ENCODE peak calls at places on chromosomes 13 and 19, in nine cellular contexts. One of them, this sample, is unnamed.

GRCh38 chr19:1825909-1826556 is 14.0 kb upstream of the ATP8B3 start:
- DNase-seq in CD4-positive, CD25-positive, alpha-beta regulatory T cell: peak
- DNase-seq in stimulated activated CD4-positive, alpha-beta T cell treated with anti-CD3 and anti-CD28 coated beads, Interleukin-15, amount 100 ng/mL, for 24 hours: peak
- DNase-seq in activated CD8-positive, alpha-beta memory T cell treated with anti-CD3 and anti-CD28 coated beads for 4 hours: peak
- DNase-seq in M059J: peak
- DNase-seq in activated CD4-positive, alpha-beta T cell treated with anti-CD3 and anti-CD28 coated beads, Interleukin-2, amount 50 U/mL, for 24 hours: peak
- DNase-seq in foreskin fibroblast: peak
- DNase-seq in posterior vena cava: peak
- DNase-seq in globus pallidus: peak
- DNase-seq in this sample: peak

GRCh38 chr13:52428295-52428694 is 22.1 kb downstream of the VPS36 start:
- DNase-seq in CD4-positive, CD25-positive, alpha-beta regulatory T cell: no peak
- DNase-seq in stimulated activated CD4-positive, alpha-beta T cell treated with anti-CD3 and anti-CD28 coated beads, Interleukin-15, amount 100 ng/mL, for 24 hours: no peak
- DNase-seq in activated CD8-positive, alpha-beta memory T cell treated with anti-CD3 and anti-CD28 coated beads for 4 hours: no peak
- DNase-seq in M059J: peak
- DNase-seq in activated CD4-positive, alpha-beta T cell treated with anti-CD3 and anti-CD28 coated beads, Interleukin-2, amount 50 U/mL, for 24 hours: no peak
- DNase-seq in foreskin fibroblast: no peak
- DNase-seq in posterior vena cava: no peak
- DNase-seq in globus pallidus: no peak
- DNase-seq in this sample: no peak

GRCh38 chr19:5097331-5097930 is 128.5 kb downstream of the KDM4B start:
- DNase-seq in CD4-positive, CD25-positive, alpha-beta regulatory T cell: no peak
- DNase-seq in stimulated activated CD4-positive, alpha-beta T cell treated with anti-CD3 and anti-CD28 coated beads, Interleukin-15, amount 100 ng/mL, for 24 hours: no peak
- DNase-seq in activated CD8-positive, alpha-beta memory T cell treated with anti-CD3 and anti-CD28 coated beads for 4 hours: no peak
- DNase-seq in M059J: no peak
- DNase-seq in activated CD4-positive, alpha-beta T cell treated with anti-CD3 and anti-CD28 coated beads, Interleukin-2, amount 50 U/mL, for 24 hours: no peak
- DNase-seq in foreskin fibroblast: no peak
- DNase-seq in posterior vena cava: no peak
- DNase-seq in globus pallidus: no peak
- DNase-seq in this sample: no peak

GRCh38 chr19:39971380-39971841 is 446 bp downstream of the PSMC4 start:
- DNase-seq in CD4-positive, CD25-positive, alpha-beta regulatory T cell: no peak
- DNase-seq in stimulated activated CD4-positive, alpha-beta T cell treated with anti-CD3 and anti-CD28 coated beads, Interleukin-15, amount 100 ng/mL, for 24 hours: peak
- DNase-seq in activated CD8-positive, alpha-beta memory T cell treated with anti-CD3 and anti-CD28 coated beads for 4 hours: no peak
- DNase-seq in M059J: peak
- DNase-seq in activated CD4-positive, alpha-beta T cell treated with anti-CD3 and anti-CD28 coated beads, Interleukin-2, amount 50 U/mL, for 24 hours: no peak
- DNase-seq in foreskin fibroblast: no peak
- DNase-seq in posterior vena cava: peak
- DNase-seq in globus pallidus: no peak
- DNase-seq in this sample: no peak

GRCh38 chr19:17448190-17448967 is at the start of gene TMEM221:
- DNase-seq in CD4-positive, CD25-positive, alpha-beta regulatory T cell: peak
- DNase-seq in stimulated activated CD4-positive, alpha-beta T cell treated with anti-CD3 and anti-CD28 coated beads, Interleukin-15, amount 100 ng/mL, for 24 hours: peak
- DNase-seq in activated CD8-positive, alpha-beta memory T cell treated with anti-CD3 and anti-CD28 coated beads for 4 hours: no peak
- DNase-seq in M059J: peak
- DNase-seq in activated CD4-positive, alpha-beta T cell treated with anti-CD3 and anti-CD28 coated beads, Interleukin-2, amount 50 U/mL, for 24 hours: no peak
- DNase-seq in foreskin fibroblast: no peak
- DNase-seq in posterior vena cava: peak
- DNase-seq in globus pallidus: no peak
- DNase-seq in this sample: no peak

GRCh38 chr13:77009011-77009410 is 17.1 kb downstream of the CLN5 start:
- DNase-seq in CD4-positive, CD25-positive, alpha-beta regulatory T cell: no peak
- DNase-seq in stimulated activated CD4-positive, alpha-beta T cell treated with anti-CD3 and anti-CD28 coated beads, Interleukin-15, amount 100 ng/mL, for 24 hours: peak
- DNase-seq in activated CD8-positive, alpha-beta memory T cell treated with anti-CD3 and anti-CD28 coated beads for 4 hours: no peak
- DNase-seq in M059J: no peak
- DNase-seq in activated CD4-positive, alpha-beta T cell treated with anti-CD3 and anti-CD28 coated beads, Interleukin-2, amount 50 U/mL, for 24 hours: no peak
- DNase-seq in foreskin fibroblast: no peak
- DNase-seq in posterior vena cava: no peak
- DNase-seq in globus pallidus: no peak
- DNase-seq in this sample: no peak

GRCh38 chr13:19573072-19573716 is 11.9 kb upstream of the TPTE2 start:
- DNase-seq in CD4-positive, CD25-positive, alpha-beta regulatory T cell: no peak
- DNase-seq in stimulated activated CD4-positive, alpha-beta T cell treated with anti-CD3 and anti-CD28 coated beads, Interleukin-15, amount 100 ng/mL, for 24 hours: no peak
- DNase-seq in activated CD8-positive, alpha-beta memory T cell treated with anti-CD3 and anti-CD28 coated beads for 4 hours: no peak
- DNase-seq in M059J: no peak
- DNase-seq in activated CD4-positive, alpha-beta T cell treated with anti-CD3 and anti-CD28 coated beads, Interleukin-2, amount 50 U/mL, for 24 hours: no peak
- DNase-seq in foreskin fibroblast: no peak
- DNase-seq in posterior vena cava: peak
- DNase-seq in globus pallidus: no peak
- DNase-seq in this sample: no peak

GRCh38 chr13:19864018-19864338 is 529 bp upstream of the ZMYM5 start:
- DNase-seq in CD4-positive, CD25-positive, alpha-beta regulatory T cell: no peak
- DNase-seq in stimulated activated CD4-positive, alpha-beta T cell treated with anti-CD3 and anti-CD28 coated beads, Interleukin-15, amount 100 ng/mL, for 24 hours: peak
- DNase-seq in activated CD8-positive, alpha-beta memory T cell treated with anti-CD3 and anti-CD28 coated beads for 4 hours: peak
- DNase-seq in M059J: peak
- DNase-seq in activated CD4-positive, alpha-beta T cell treated with anti-CD3 and anti-CD28 coated beads, Interleukin-2, amount 50 U/mL, for 24 hours: peak
- DNase-seq in foreskin fibroblast: peak
- DNase-seq in posterior vena cava: peak
- DNase-seq in globus pallidus: no peak
- DNase-seq in this sample: peak

GRCh38 chr13:49183672-49184315 is 36.3 kb upstream of the MLNR start:
- DNase-seq in CD4-positive, CD25-positive, alpha-beta regulatory T cell: no peak
- DNase-seq in stimulated activated CD4-positive, alpha-beta T cell treated with anti-CD3 and anti-CD28 coated beads, Interleukin-15, amount 100 ng/mL, for 24 hours: no peak
- DNase-seq in activated CD8-positive, alpha-beta memory T cell treated with anti-CD3 and anti-CD28 coated beads for 4 hours: no peak
- DNase-seq in M059J: no peak
- DNase-seq in activated CD4-positive, alpha-beta T cell treated with anti-CD3 and anti-CD28 coated beads, Interleukin-2, amount 50 U/mL, for 24 hours: no peak
- DNase-seq in foreskin fibroblast: peak
- DNase-seq in posterior vena cava: no peak
- DNase-seq in globus pallidus: no peak
- DNase-seq in this sample: no peak

GRCh38 chr19:34985249-34986022 is 14.7 kb upstream of the GRAMD1A start:
- DNase-seq in CD4-positive, CD25-positive, alpha-beta regulatory T cell: no peak
- DNase-seq in stimulated activated CD4-positive, alpha-beta T cell treated with anti-CD3 and anti-CD28 coated beads, Interleukin-15, amount 100 ng/mL, for 24 hours: peak
- DNase-seq in activated CD8-positive, alpha-beta memory T cell treated with anti-CD3 and anti-CD28 coated beads for 4 hours: no peak
- DNase-seq in M059J: no peak
- DNase-seq in activated CD4-positive, alpha-beta T cell treated with anti-CD3 and anti-CD28 coated beads, Interleukin-2, amount 50 U/mL, for 24 hours: no peak
- DNase-seq in foreskin fibroblast: peak
- DNase-seq in posterior vena cava: no peak
- DNase-seq in globus pallidus: no peak
- DNase-seq in this sample: peak

GRCh38 chr19:18939922-18940775 is 868 bp downstream of the HOMER3 start:
- DNase-seq in CD4-positive, CD25-positive, alpha-beta regulatory T cell: no peak
- DNase-seq in stimulated activated CD4-positive, alpha-beta T cell treated with anti-CD3 and anti-CD28 coated beads, Interleukin-15, amount 100 ng/mL, for 24 hours: peak
- DNase-seq in activated CD8-positive, alpha-beta memory T cell treated with anti-CD3 and anti-CD28 coated beads for 4 hours: no peak
- DNase-seq in M059J: peak
- DNase-seq in activated CD4-positive, alpha-beta T cell treated with anti-CD3 and anti-CD28 coated beads, Interleukin-2, amount 50 U/mL, for 24 hours: no peak
- DNase-seq in foreskin fibroblast: peak
- DNase-seq in posterior vena cava: peak
- DNase-seq in globus pallidus: peak
- DNase-seq in this sample: peak

GRCh38 chr19:49357186-49357585 is 5.0 kb downstream of the TEAD2 start:
- DNase-seq in CD4-positive, CD25-positive, alpha-beta regulatory T cell: no peak
- DNase-seq in stimulated activated CD4-positive, alpha-beta T cell treated with anti-CD3 and anti-CD28 coated beads, Interleukin-15, amount 100 ng/mL, for 24 hours: no peak
- DNase-seq in activated CD8-positive, alpha-beta memory T cell treated with anti-CD3 and anti-CD28 coated beads for 4 hours: no peak
- DNase-seq in M059J: no peak
- DNase-seq in activated CD4-positive, alpha-beta T cell treated with anti-CD3 and anti-CD28 coated beads, Interleukin-2, amount 50 U/mL, for 24 hours: no peak
- DNase-seq in foreskin fibroblast: no peak
- DNase-seq in posterior vena cava: no peak
- DNase-seq in globus pallidus: no peak
- DNase-seq in this sample: no peak

GRCh38 chr13:30796833-30797601 is 61.7 kb downstream of the ALOX5AP start:
- DNase-seq in CD4-positive, CD25-positive, alpha-beta regulatory T cell: no peak
- DNase-seq in stimulated activated CD4-positive, alpha-beta T cell treated with anti-CD3 and anti-CD28 coated beads, Interleukin-15, amount 100 ng/mL, for 24 hours: peak
- DNase-seq in activated CD8-positive, alpha-beta memory T cell treated with anti-CD3 and anti-CD28 coated beads for 4 hours: no peak
- DNase-seq in M059J: no peak
- DNase-seq in activated CD4-positive, alpha-beta T cell treated with anti-CD3 and anti-CD28 coated beads, Interleukin-2, amount 50 U/mL, for 24 hours: no peak
- DNase-seq in foreskin fibroblast: no peak
- DNase-seq in posterior vena cava: no peak
- DNase-seq in globus pallidus: no peak
- DNase-seq in this sample: no peak

GRCh38 chr13:98157188-98157587 is 14.3 kb downstream of the FARP1 start:
- DNase-seq in CD4-positive, CD25-positive, alpha-beta regulatory T cell: no peak
- DNase-seq in stimulated activated CD4-positive, alpha-beta T cell treated with anti-CD3 and anti-CD28 coated beads, Interleukin-15, amount 100 ng/mL, for 24 hours: no peak
- DNase-seq in activated CD8-positive, alpha-beta memory T cell treated with anti-CD3 and anti-CD28 coated beads for 4 hours: no peak
- DNase-seq in M059J: no peak
- DNase-seq in activated CD4-positive, alpha-beta T cell treated with anti-CD3 and anti-CD28 coated beads, Interleukin-2, amount 50 U/mL, for 24 hours: no peak
- DNase-seq in foreskin fibroblast: no peak
- DNase-seq in posterior vena cava: no peak
- DNase-seq in globus pallidus: no peak
- DNase-seq in this sample: no peak

GRCh38 chr13:42478531-42479156 is 95.3 kb upstream of the TNFSF11 start:
- DNase-seq in CD4-positive, CD25-positive, alpha-beta regulatory T cell: peak
- DNase-seq in stimulated activated CD4-positive, alpha-beta T cell treated with anti-CD3 and anti-CD28 coated beads, Interleukin-15, amount 100 ng/mL, for 24 hours: no peak
- DNase-seq in activated CD8-positive, alpha-beta memory T cell treated with anti-CD3 and anti-CD28 coated beads for 4 hours: no peak
- DNase-seq in M059J: peak
- DNase-seq in activated CD4-positive, alpha-beta T cell treated with anti-CD3 and anti-CD28 coated beads, Interleukin-2, amount 50 U/mL, for 24 hours: no peak
- DNase-seq in foreskin fibroblast: no peak
- DNase-seq in posterior vena cava: no peak
- DNase-seq in globus pallidus: no peak
- DNase-seq in this sample: no peak

GRCh38 chr13:63696055-63696454 is 2280.4 kb upstream of the PCDH20 start:
- DNase-seq in CD4-positive, CD25-positive, alpha-beta regulatory T cell: no peak
- DNase-seq in stimulated activated CD4-positive, alpha-beta T cell treated with anti-CD3 and anti-CD28 coated beads, Interleukin-15, amount 100 ng/mL, for 24 hours: no peak
- DNase-seq in activated CD8-positive, alpha-beta memory T cell treated with anti-CD3 and anti-CD28 coated beads for 4 hours: no peak
- DNase-seq in M059J: no peak
- DNase-seq in activated CD4-positive, alpha-beta T cell treated with anti-CD3 and anti-CD28 coated beads, Interleukin-2, amount 50 U/mL, for 24 hours: no peak
- DNase-seq in foreskin fibroblast: peak
- DNase-seq in posterior vena cava: no peak
- DNase-seq in globus pallidus: no peak
- DNase-seq in this sample: no peak

GRCh38 chr13:112635323-112635722 is 47.4 kb upstream of the TUBGCP3 start:
- DNase-seq in CD4-positive, CD25-positive, alpha-beta regulatory T cell: no peak
- DNase-seq in stimulated activated CD4-positive, alpha-beta T cell treated with anti-CD3 and anti-CD28 coated beads, Interleukin-15, amount 100 ng/mL, for 24 hours: no peak
- DNase-seq in activated CD8-positive, alpha-beta memory T cell treated with anti-CD3 and anti-CD28 coated beads for 4 hours: no peak
- DNase-seq in M059J: no peak
- DNase-seq in activated CD4-positive, alpha-beta T cell treated with anti-CD3 and anti-CD28 coated beads, Interleukin-2, amount 50 U/mL, for 24 hours: no peak
- DNase-seq in foreskin fibroblast: no peak
- DNase-seq in posterior vena cava: no peak
- DNase-seq in globus pallidus: no peak
- DNase-seq in this sample: no peak

GRCh38 chr19:16969127-16969526 is 57.5 kb downstream of the CPAMD8 start:
- DNase-seq in CD4-positive, CD25-positive, alpha-beta regulatory T cell: no peak
- DNase-seq in stimulated activated CD4-positive, alpha-beta T cell treated with anti-CD3 and anti-CD28 coated beads, Interleukin-15, amount 100 ng/mL, for 24 hours: no peak
- DNase-seq in activated CD8-positive, alpha-beta memory T cell treated with anti-CD3 and anti-CD28 coated beads for 4 hours: no peak
- DNase-seq in M059J: no peak
- DNase-seq in activated CD4-positive, alpha-beta T cell treated with anti-CD3 and anti-CD28 coated beads, Interleukin-2, amount 50 U/mL, for 24 hours: no peak
- DNase-seq in foreskin fibroblast: no peak
- DNase-seq in posterior vena cava: peak
- DNase-seq in globus pallidus: no peak
- DNase-seq in this sample: no peak

GRCh38 chr19:38213911-38214625 is 10.0 kb downstream of the DPF1 start:
- DNase-seq in CD4-positive, CD25-positive, alpha-beta regulatory T cell: peak
- DNase-seq in stimulated activated CD4-positive, alpha-beta T cell treated with anti-CD3 and anti-CD28 coated beads, Interleukin-15, amount 100 ng/mL, for 24 hours: peak
- DNase-seq in activated CD8-positive, alpha-beta memory T cell treated with anti-CD3 and anti-CD28 coated beads for 4 hours: peak
- DNase-seq in M059J: peak
- DNase-seq in activated CD4-positive, alpha-beta T cell treated with anti-CD3 and anti-CD28 coated beads, Interleukin-2, amount 50 U/mL, for 24 hours: no peak
- DNase-seq in foreskin fibroblast: peak
- DNase-seq in posterior vena cava: no peak
- DNase-seq in globus pallidus: no peak
- DNase-seq in this sample: peak

GRCh38 chr19:19074172-19074905 is 10.5 kb downstream of the SLC25A42 start:
- DNase-seq in CD4-positive, CD25-positive, alpha-beta regulatory T cell: no peak
- DNase-seq in stimulated activated CD4-positive, alpha-beta T cell treated with anti-CD3 and anti-CD28 coated beads, Interleukin-15, amount 100 ng/mL, for 24 hours: no peak
- DNase-seq in activated CD8-positive, alpha-beta memory T cell treated with anti-CD3 and anti-CD28 coated beads for 4 hours: no peak
- DNase-seq in M059J: no peak
- DNase-seq in activated CD4-positive, alpha-beta T cell treated with anti-CD3 and anti-CD28 coated beads, Interleukin-2, amount 50 U/mL, for 24 hours: no peak
- DNase-seq in foreskin fibroblast: no peak
- DNase-seq in posterior vena cava: no peak
- DNase-seq in globus pallidus: no peak
- DNase-seq in this sample: no peak

GRCh38 chr19:44570984-44571684 is 41.7 kb upstream of the CEACAM20 start:
- DNase-seq in CD4-positive, CD25-positive, alpha-beta regulatory T cell: peak
- DNase-seq in stimulated activated CD4-positive, alpha-beta T cell treated with anti-CD3 and anti-CD28 coated beads, Interleukin-15, amount 100 ng/mL, for 24 hours: peak
- DNase-seq in activated CD8-positive, alpha-beta memory T cell treated with anti-CD3 and anti-CD28 coated beads for 4 hours: no peak
- DNase-seq in M059J: peak
- DNase-seq in activated CD4-positive, alpha-beta T cell treated with anti-CD3 and anti-CD28 coated beads, Interleukin-2, amount 50 U/mL, for 24 hours: no peak
- DNase-seq in foreskin fibroblast: peak
- DNase-seq in posterior vena cava: no peak
- DNase-seq in globus pallidus: peak
- DNase-seq in this sample: peak

GRCh38 chr19:14369399-14370168 is 11.7 kb upstream of the ADGRE5 start:
- DNase-seq in CD4-positive, CD25-positive, alpha-beta regulatory T cell: peak
- DNase-seq in stimulated activated CD4-positive, alpha-beta T cell treated with anti-CD3 and anti-CD28 coated beads, Interleukin-15, amount 100 ng/mL, for 24 hours: peak
- DNase-seq in activated CD8-positive, alpha-beta memory T cell treated with anti-CD3 and anti-CD28 coated beads for 4 hours: peak
- DNase-seq in M059J: peak
- DNase-seq in activated CD4-positive, alpha-beta T cell treated with anti-CD3 and anti-CD28 coated beads, Interleukin-2, amount 50 U/mL, for 24 hours: peak
- DNase-seq in foreskin fibroblast: no peak
- DNase-seq in posterior vena cava: no peak
- DNase-seq in globus pallidus: no peak
- DNase-seq in this sample: no peak

GRCh38 chr19:23440791-23441190 is 45.5 kb upstream of the ZNF91 start:
- DNase-seq in CD4-positive, CD25-positive, alpha-beta regulatory T cell: no peak
- DNase-seq in stimulated activated CD4-positive, alpha-beta T cell treated with anti-CD3 and anti-CD28 coated beads, Interleukin-15, amount 100 ng/mL, for 24 hours: peak
- DNase-seq in activated CD8-positive, alpha-beta memory T cell treated with anti-CD3 and anti-CD28 coated beads for 4 hours: no peak
- DNase-seq in M059J: no peak
- DNase-seq in activated CD4-positive, alpha-beta T cell treated with anti-CD3 and anti-CD28 coated beads, Interleukin-2, amount 50 U/mL, for 24 hours: no peak
- DNase-seq in foreskin fibroblast: no peak
- DNase-seq in posterior vena cava: no peak
- DNase-seq in globus pallidus: no peak
- DNase-seq in this sample: no peak

GRCh38 chr19:45095496-45096413 is 2.8 kb downstream of the PPP1R37 start:
- DNase-seq in CD4-positive, CD25-positive, alpha-beta regulatory T cell: no peak
- DNase-seq in stimulated activated CD4-positive, alpha-beta T cell treated with anti-CD3 and anti-CD28 coated beads, Interleukin-15, amount 100 ng/mL, for 24 hours: no peak
- DNase-seq in activated CD8-positive, alpha-beta memory T cell treated with anti-CD3 and anti-CD28 coated beads for 4 hours: no peak
- DNase-seq in M059J: no peak
- DNase-seq in activated CD4-positive, alpha-beta T cell treated with anti-CD3 and anti-CD28 coated beads, Interleukin-2, amount 50 U/mL, for 24 hours: no peak
- DNase-seq in foreskin fibroblast: no peak
- DNase-seq in posterior vena cava: no peak
- DNase-seq in globus pallidus: no peak
- DNase-seq in this sample: no peak

GRCh38 chr13:90427322-90428272 is 919.9 kb upstream of the MIR17HG start:
- DNase-seq in CD4-positive, CD25-positive, alpha-beta regulatory T cell: no peak
- DNase-seq in stimulated activated CD4-positive, alpha-beta T cell treated with anti-CD3 and anti-CD28 coated beads, Interleukin-15, amount 100 ng/mL, for 24 hours: no peak
- DNase-seq in activated CD8-positive, alpha-beta memory T cell treated with anti-CD3 and anti-CD28 coated beads for 4 hours: no peak
- DNase-seq in M059J: no peak
- DNase-seq in activated CD4-positive, alpha-beta T cell treated with anti-CD3 and anti-CD28 coated beads, Interleukin-2, amount 50 U/mL, for 24 hours: no peak
- DNase-seq in foreskin fibroblast: no peak
- DNase-seq in posterior vena cava: no peak
- DNase-seq in globus pallidus: no peak
- DNase-seq in this sample: no peak

GRCh38 chr13:50893211-50893852 is 16.3 kb upstream of the RNASEH2B start:
- DNase-seq in CD4-positive, CD25-positive, alpha-beta regulatory T cell: peak
- DNase-seq in stimulated activated CD4-positive, alpha-beta T cell treated with anti-CD3 and anti-CD28 coated beads, Interleukin-15, amount 100 ng/mL, for 24 hours: peak
- DNase-seq in activated CD8-positive, alpha-beta memory T cell treated with anti-CD3 and anti-CD28 coated beads for 4 hours: no peak
- DNase-seq in M059J: peak
- DNase-seq in activated CD4-positive, alpha-beta T cell treated with anti-CD3 and anti-CD28 coated beads, Interleukin-2, amount 50 U/mL, for 24 hours: no peak
- DNase-seq in foreskin fibroblast: no peak
- DNase-seq in posterior vena cava: no peak
- DNase-seq in globus pallidus: no peak
- DNase-seq in this sample: no peak

GRCh38 chr13:20446900-20447299 is 78.8 kb downstream of the CRYL1 start:
- DNase-seq in CD4-positive, CD25-positive, alpha-beta regulatory T cell: no peak
- DNase-seq in stimulated activated CD4-positive, alpha-beta T cell treated with anti-CD3 and anti-CD28 coated beads, Interleukin-15, amount 100 ng/mL, for 24 hours: no peak
- DNase-seq in activated CD8-positive, alpha-beta memory T cell treated with anti-CD3 and anti-CD28 coated beads for 4 hours: no peak
- DNase-seq in M059J: no peak
- DNase-seq in activated CD4-positive, alpha-beta T cell treated with anti-CD3 and anti-CD28 coated beads, Interleukin-2, amount 50 U/mL, for 24 hours: no peak
- DNase-seq in foreskin fibroblast: peak
- DNase-seq in posterior vena cava: no peak
- DNase-seq in globus pallidus: no peak
- DNase-seq in this sample: no peak

GRCh38 chr19:38712161-38712748 is 32.0 kb downstream of the CAPN12 start:
- DNase-seq in CD4-positive, CD25-positive, alpha-beta regulatory T cell: no peak
- DNase-seq in stimulated activated CD4-positive, alpha-beta T cell treated with anti-CD3 and anti-CD28 coated beads, Interleukin-15, amount 100 ng/mL, for 24 hours: no peak
- DNase-seq in activated CD8-positive, alpha-beta memory T cell treated with anti-CD3 and anti-CD28 coated beads for 4 hours: no peak
- DNase-seq in M059J: no peak
- DNase-seq in activated CD4-positive, alpha-beta T cell treated with anti-CD3 and anti-CD28 coated beads, Interleukin-2, amount 50 U/mL, for 24 hours: no peak
- DNase-seq in foreskin fibroblast: no peak
- DNase-seq in posterior vena cava: no peak
- DNase-seq in globus pallidus: no peak
- DNase-seq in this sample: no peak

GRCh38 chr19:33235996-33236350 is 10.3 kb upstream of the SLC7A10 start:
- DNase-seq in CD4-positive, CD25-positive, alpha-beta regulatory T cell: peak
- DNase-seq in stimulated activated CD4-positive, alpha-beta T cell treated with anti-CD3 and anti-CD28 coated beads, Interleukin-15, amount 100 ng/mL, for 24 hours: no peak
- DNase-seq in activated CD8-positive, alpha-beta memory T cell treated with anti-CD3 and anti-CD28 coated beads for 4 hours: no peak
- DNase-seq in M059J: no peak
- DNase-seq in activated CD4-positive, alpha-beta T cell treated with anti-CD3 and anti-CD28 coated beads, Interleukin-2, amount 50 U/mL, for 24 hours: no peak
- DNase-seq in foreskin fibroblast: no peak
- DNase-seq in posterior vena cava: no peak
- DNase-seq in globus pallidus: no peak
- DNase-seq in this sample: no peak

GRCh38 chr13:44853641-44854040 is 135.6 kb downstream of the NUFIP1 start:
- DNase-seq in CD4-positive, CD25-positive, alpha-beta regulatory T cell: no peak
- DNase-seq in stimulated activated CD4-positive, alpha-beta T cell treated with anti-CD3 and anti-CD28 coated beads, Interleukin-15, amount 100 ng/mL, for 24 hours: no peak
- DNase-seq in activated CD8-positive, alpha-beta memory T cell treated with anti-CD3 and anti-CD28 coated beads for 4 hours: no peak
- DNase-seq in M059J: no peak
- DNase-seq in activated CD4-positive, alpha-beta T cell treated with anti-CD3 and anti-CD28 coated beads, Interleukin-2, amount 50 U/mL, for 24 hours: no peak
- DNase-seq in foreskin fibroblast: no peak
- DNase-seq in posterior vena cava: no peak
- DNase-seq in globus pallidus: no peak
- DNase-seq in this sample: no peak

GRCh38 chr13:18964942-18965341 is 216.7 kb downstream of the TUBA3C start:
- DNase-seq in CD4-positive, CD25-positive, alpha-beta regulatory T cell: no peak
- DNase-seq in stimulated activated CD4-positive, alpha-beta T cell treated with anti-CD3 and anti-CD28 coated beads, Interleukin-15, amount 100 ng/mL, for 24 hours: no peak
- DNase-seq in activated CD8-positive, alpha-beta memory T cell treated with anti-CD3 and anti-CD28 coated beads for 4 hours: no peak
- DNase-seq in M059J: no peak
- DNase-seq in activated CD4-positive, alpha-beta T cell treated with anti-CD3 and anti-CD28 coated beads, Interleukin-2, amount 50 U/mL, for 24 hours: no peak
- DNase-seq in foreskin fibroblast: no peak
- DNase-seq in posterior vena cava: no peak
- DNase-seq in globus pallidus: no peak
- DNase-seq in this sample: no peak

This sample was measured in Ammon's horn.